ENCODE peak calls at places on chromosome 13, in eight cellular contexts. C, I, B, N, H, J, A and K are unnamed samples.

GRCh38 chr13:107360010-107360409 is 792.1 kb upstream of the ARGLU1 start:
- DNase-seq in C (no peak), I (no peak), A (no peak), B (no peak), H (no peak), J (no peak), N (no peak), K (no peak)

GRCh38 chr13:75587679-75588078 is 38.1 kb downstream of the UCHL3 start:
- DNase-seq in C (no peak), N (no peak), I (no peak), A (no peak), B (no peak), J (no peak), H (no peak), K (no peak)

GRCh38 chr13:37788346-37788745 is 81.2 kb downstream of the TRPC4 start:
- DNase-seq in C (no peak), J (no peak), N (no peak), A (no peak), I (no peak), B (no peak), H (no peak), K (no peak)

GRCh38 chr13:50459046-50459445 is 384.4 kb downstream of the DLEU7 start:
- DNase-seq in N (no peak), A (no peak), C (no peak), I (no peak), H (no peak), J (no peak), B (no peak), K (no peak)

GRCh38 chr13:104750377-104750776 is 1684.2 kb upstream of the SLC10A2 start:
- DNase-seq in H (no peak), N (no peak), C (no peak), J (no peak), B (no peak), I (no peak), A (no peak), K (no peak)

GRCh38 chr13:44759222-44759721 is 183.1 kb upstream of the TSC22D1 start:
- DNase-seq in I (no peak), B (no peak), A (no peak), N (no peak), J (peak; percentile 41), C (peak; percentile 8), H (no peak), K (no peak)

GRCh38 chr13:111462221-111462764 is 141.9 kb downstream of the TEX29 start:
- DNase-seq in H (no peak), B (no peak), J (no peak), A (no peak), N (no peak), C (no peak), I (no peak), K (no peak)

GRCh38 chr13:32409561-32410440 is 18.1 kb downstream of the N4BP2L1 start:
- DNase-seq in N (no peak), I (no peak), A (peak; percentile 25), C (no peak), J (no peak), H (peak; percentile 76), B (no peak), K (peak; percentile 16)

GRCh38 chr13:76836311-76836710 is 49.9 kb downstream of the KCTD12 start:
- DNase-seq in B (no peak), N (no peak), H (no peak), J (no peak), C (no peak), I (no peak), A (no peak), K (no peak)

GRCh38 chr13:60572855-60573254 is 175.8 kb downstream of the TDRD3 start:
- DNase-seq in C (no peak), A (no peak), I (no peak), J (no peak), H (no peak), N (no peak), B (no peak), K (no peak)

GRCh38 chr13:73608731-73609485 is 525.3 kb downstream of the KLF12 start:
- DNase-seq in I (peak; percentile 28), N (no peak), H (no peak), C (no peak), A (no peak), J (no peak), B (no peak), K (no peak)

GRCh38 chr13:63124863-63125262 is 1709.2 kb upstream of the PCDH20 start:
- DNase-seq in A (no peak), N (peak; percentile 18), H (no peak), C (no peak), B (no peak), I (no peak), J (no peak), K (peak; percentile 1)

GRCh38 chr13:62910541-62910940 is 1494.9 kb upstream of the PCDH20 start:
- DNase-seq in A (no peak), C (no peak), J (no peak), B (no peak), H (no peak), I (no peak), N (no peak), K (no peak)

GRCh38 chr13:52652170-52652979 is at the start of gene SUGT1:
- DNase-seq in I (peak; percentile 97), C (peak; percentile 98), N (peak; percentile 96), A (peak; percentile 98), B (peak; percentile 74), J (peak; percentile 98), H (peak; percentile 97), K (peak; percentile 98)
- TF ChIP-seq POLR2A in I (no peak), C (peak; percentile 84), N (no peak), A (peak; percentile 92), B (peak; percentile 85), J (peak; percentile 56), H (no peak), K (peak; percentile 93)

GRCh38 chr13:97221989-97222700 is at the start of gene MBNL2:
- DNase-seq in A (peak; percentile 95), B (peak; percentile 41), J (peak; percentile 90), C (peak; percentile 93), I (peak; percentile 93), H (peak; percentile 88), N (peak; percentile 81), K (peak; percentile 92)

GRCh38 chr13:97224544-97225324 is 2.6 kb downstream of the MBNL2 start:
- DNase-seq in H (peak; percentile 54), B (no peak), J (peak; percentile 70), A (peak; percentile 50), C (peak; percentile 86), N (no peak), I (no peak), K (peak; percentile 73)

GRCh38 chr13:97225533-97225932 is 3.4 kb downstream of the MBNL2 start:
- DNase-seq in N (no peak), B (no peak), C (no peak), I (no peak), H (no peak), A (no peak), J (no peak), K (peak; percentile 72)

GRCh38 chr13:97222934-97223710 is 989 bp downstream of the MBNL2 start:
- DNase-seq in C (no peak), N (no peak), H (no peak), I (no peak), A (no peak), B (no peak), J (no peak), K (peak; percentile 32)

GRCh38 chr13:97223711-97224461 is 1.8 kb downstream of the MBNL2 start:
- DNase-seq in H (peak; percentile 59), J (peak; percentile 42), I (peak; percentile 79), A (peak; percentile 78), C (peak; percentile 74), N (peak; percentile 43), B (no peak), K (peak; percentile 88)
- TF ChIP-seq POLR2A in H (no peak), J (no peak), I (no peak), A (peak; percentile 65), C (peak; percentile 71), N (no peak), B (no peak), K (peak; percentile 69)

GRCh38 chr13:41029629-41030028 is 10.5 kb upstream of the ELF1 start:
- DNase-seq in C (no peak), A (no peak), N (no peak), H (no peak), I (no peak), J (no peak), B (no peak), K (peak; percentile 26)
- TF ChIP-seq POLR2A in C (no peak), A (no peak), N (no peak), H (no peak), I (no peak), J (no peak), B (no peak), K (no peak)

DNA sequence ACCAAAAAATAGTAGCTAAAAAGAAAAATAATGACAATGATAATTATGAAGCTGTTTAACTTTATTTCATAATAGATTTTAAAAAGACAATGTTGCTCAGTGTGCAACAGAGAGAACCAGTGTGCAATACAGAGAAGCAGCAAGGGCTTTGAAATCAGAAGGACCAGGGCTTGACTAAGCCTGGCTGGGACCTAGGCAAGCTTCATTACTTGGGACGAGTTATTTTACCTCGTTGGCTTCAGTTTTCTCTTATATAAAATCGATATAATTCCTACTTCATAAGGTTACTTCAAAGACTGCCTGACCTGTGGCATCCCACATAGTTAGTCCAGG is 56.9 kb downstream of the MBNL2 start:
- DNase-seq in I (no peak), C (no peak), J (no peak), H (no peak), N (no peak), B (no peak), A (no peak), K (no peak)
- TF ChIP-seq POLR2A in I (no peak), C (no peak), J (no peak), H (no peak), N (no peak), B (no peak), A (no peak), K (no peak)

DNA sequence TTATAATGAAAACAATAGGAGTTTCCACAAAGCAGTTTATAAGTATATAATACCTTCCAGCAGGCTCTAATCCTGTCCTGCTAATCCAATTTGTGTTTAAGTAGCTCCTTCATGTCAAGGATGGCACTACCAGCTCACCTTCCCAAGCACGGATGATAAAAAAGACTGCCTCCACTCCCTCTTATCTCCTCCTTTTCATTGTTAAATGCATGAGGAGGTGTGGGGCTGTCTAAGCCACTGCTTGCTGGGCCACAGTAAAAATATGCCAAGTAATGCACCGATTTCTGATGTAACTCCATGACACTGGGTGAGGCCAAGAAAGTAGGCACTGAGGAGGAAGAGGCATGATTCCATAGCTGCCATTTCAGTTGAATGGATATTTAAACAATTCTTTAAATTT is 193.1 kb downstream of the ZIC5 start:
- DNase-seq in A (no peak), B (no peak), C (no peak), N (no peak), J (no peak), I (no peak), H (no peak), K (peak; percentile 31)
- TF ChIP-seq POLR2A in A (no peak), B (no peak), C (no peak), N (no peak), J (no peak), I (no peak), H (no peak), K (no peak)